ENCODE peak calls at places on chromosomes 11 and 22, in six cellular contexts. B is C1 segment of cervical spinal cord; Z is SK-N-MC; D is activated CD8-positive, alpha-beta memory T cell treated with anti-CD3 and anti-CD28 coated beads, Interleukin-2, amount 50 U/mL, for 4 hours; I is endothelial cell; Y is GM04504. Q is an unnamed sample.

GRCh38 chr11:15038963-15039362 is 34.4 kb upstream of the CALCB start:
- DNase-seq in B (no peak), Z (no peak), D (no peak), I (no peak), Y (peak; percentile 4), Q (peak; percentile 37)

GRCh38 chr22:27814993-27815392 is 13.4 kb upstream of the MN1 start:
- DNase-seq in B (no peak), Z (no peak), D (no peak), I (no peak), Y (no peak), Q (no peak)

GRCh38 chr11:127919206-127920000 is 668.0 kb downstream of the ETS1 start:
- DNase-seq in B (no peak), Z (no peak), D (no peak), I (no peak), Y (peak; percentile 75), Q (peak; percentile 95)

GRCh38 chr22:24077416-24077815 is 66.3 kb downstream of the CABIN1 start:
- DNase-seq in B (no peak), Z (no peak), D (no peak), I (no peak), Y (no peak), Q (no peak)

GRCh38 chr22:41564563-41564962 is 3.8 kb downstream of the CSDC2 start:
- DNase-seq in B (no peak), Z (no peak), D (no peak), I (no peak), Y (no peak), Q (peak; percentile 43)

GRCh38 chr22:39303892-39304671 is 15.3 kb downstream of the RPL3 start:
- DNase-seq in B (no peak), Z (no peak), D (no peak), I (no peak), Y (no peak), Q (no peak)

GRCh38 chr11:848988-849824 is 6.6 kb downstream of the TSPAN4 start:
- DNase-seq in B (no peak), Z (no peak), D (no peak), I (peak; percentile 54), Y (no peak), Q (no peak)

GRCh38 chr11:18775492-18776292 is 15.9 kb downstream of the PTPN5 start:
- DNase-seq in B (no peak), Z (no peak), D (peak; percentile 52), I (peak; percentile 86), Y (no peak), Q (no peak)

GRCh38 chr11:30546334-30546733 is 39.8 kb downstream of the MPPED2 start:
- DNase-seq in B (no peak), Z (no peak), D (no peak), I (no peak), Y (no peak), Q (no peak)

GRCh38 chr11:2801711-2802388 is 83.7 kb downstream of the CDKN1C start:
- DNase-seq in B (no peak), Z (no peak), D (peak; percentile 12), I (no peak), Y (no peak), Q (no peak)

GRCh38 chr11:10823152-10823579 is 14.4 kb upstream of the EIF4G2 start:
- DNase-seq in B (no peak), Z (no peak), D (no peak), I (no peak), Y (no peak), Q (no peak)

GRCh38 chr22:50684501-50684900 is 11.9 kb downstream of the SHANK3 start:
- DNase-seq in B (no peak), Z (no peak), D (peak; percentile 2), I (no peak), Y (no peak), Q (no peak)

GRCh38 chr11:85809881-85810280 is 1.1 kb downstream of the SYTL2 start:
- DNase-seq in B (no peak), Z (no peak), D (peak; percentile 42), I (peak; percentile 38), Y (no peak), Q (no peak)

GRCh38 chr11:3130269-3131071 is 34.6 kb downstream of the OSBPL5 start:
- DNase-seq in B (no peak), Z (no peak), D (peak; percentile 10), I (no peak), Y (no peak), Q (no peak)

GRCh38 chr11:64868904-64869570 is 9.4 kb downstream of the EHD1 start:
- DNase-seq in B (no peak), Z (no peak), D (no peak), I (no peak), Y (peak; percentile 68), Q (peak; percentile 96)

GRCh38 chr22:37018815-37019308 is 385 bp downstream of the TST start:
- DNase-seq in B (peak; percentile 24), Z (no peak), D (no peak), I (peak; percentile 41), Y (no peak), Q (peak; percentile 70)

GRCh38 chr22:31313366-31314147 is 21.3 kb upstream of the PIK3IP1 start:
- DNase-seq in B (peak; percentile 59), Z (no peak), D (peak; percentile 72), I (peak; percentile 72), Y (peak; percentile 40), Q (peak; percentile 67)

GRCh38 chr22:40487663-40488249 is 117.4 kb downstream of the SGSM3 start:
- DNase-seq in B (no peak), Z (no peak), D (no peak), I (no peak), Y (no peak), Q (peak; percentile 40)

GRCh38 chr11:73521621-73522020 is 76.3 kb downstream of the FAM168A start:
- DNase-seq in B (peak; percentile 24), Z (no peak), D (no peak), I (no peak), Y (peak; percentile 21), Q (peak; percentile 61)

GRCh38 chr11:116578971-116579687 is 193.7 kb downstream of the BUD13 start:
- DNase-seq in B (peak; percentile 58), Z (no peak), D (no peak), I (no peak), Y (no peak), Q (no peak)

GRCh38 chr11:20112291-20113146 is 47.8 kb downstream of the DBX1 start:
- DNase-seq in B (peak; percentile 86), Z (no peak), D (no peak), I (no peak), Y (peak; percentile 87), Q (peak; percentile 95)

GRCh38 chr11:34053161-34053686 is 1.7 kb downstream of the CAPRIN1 start:
- DNase-seq in B (no peak), Z (no peak), D (peak; percentile 79), I (peak; percentile 62), Y (peak; percentile 43), Q (peak; percentile 81)

GRCh38 chr22:45298934-45299505 is 10.7 kb upstream of the FAM118A start:
- DNase-seq in B (no peak), Z (no peak), D (no peak), I (no peak), Y (no peak), Q (no peak)

GRCh38 chr11:131217313-131218297 is 152.8 kb upstream of the NTM start:
- DNase-seq in B (no peak), Z (no peak), D (no peak), I (peak; percentile 26), Y (no peak), Q (no peak)

GRCh38 chr11:90243534-90243933 is 20.7 kb upstream of the CHORDC1 start:
- DNase-seq in B (no peak), Z (no peak), D (no peak), I (no peak), Y (no peak), Q (no peak)

GRCh38 chr11:33002143-33002542 is 13.5 kb upstream of the DEPDC7 start:
- DNase-seq in B (no peak), Z (no peak), D (no peak), I (no peak), Y (no peak), Q (no peak)

GRCh38 chr22:23781533-23781932 is 5.2 kb upstream of the SMARCB1 start:
- DNase-seq in B (peak; percentile 10), Z (no peak), D (no peak), I (no peak), Y (peak; percentile 74), Q (peak; percentile 59)

GRCh38 chr11:113835306-113835705 is 40.1 kb downstream of the USP28 start:
- DNase-seq in B (no peak), Z (no peak), D (no peak), I (no peak), Y (no peak), Q (no peak)

GRCh38 chr22:22154068-22154467 is 90.5 kb upstream of the VPREB1 start:
- DNase-seq in B (no peak), Z (no peak), D (no peak), I (no peak), Y (no peak), Q (no peak)

GRCh38 chr22:24289781-24290181 is 19.1 kb downstream of the SPECC1L start:
- DNase-seq in B (no peak), Z (no peak), D (no peak), I (no peak), Y (no peak), Q (peak; percentile 63)

GRCh38 chr11:1502971-1503707 is 16.6 kb upstream of the MOB2 start:
- DNase-seq in B (no peak), Z (no peak), D (no peak), I (no peak), Y (no peak), Q (no peak)

GRCh38 chr22:30340911-30341685 is 14.4 kb upstream of the TBC1D10A start:
- DNase-seq in B (peak; percentile 74), Z (no peak), D (no peak), I (no peak), Y (no peak), Q (no peak)

GRCh38 chr11:67302571-67303131 is 679 bp upstream of the SSH3 start:
- DNase-seq in B (no peak), Z (no peak), D (no peak), I (peak; percentile 38), Y (no peak), Q (no peak)

GRCh38 chr11:31995525-31996123 is 95.2 kb upstream of the RCN1 start:
- DNase-seq in B (no peak), Z (no peak), D (no peak), I (no peak), Y (no peak), Q (peak; percentile 41)

GRCh38 chr11:46711288-46711687 is 7.7 kb upstream of the F2 start:
- DNase-seq in B (no peak), Z (no peak), D (no peak), I (no peak), Y (no peak), Q (peak; percentile 38)

Q was measured in fibroblast of lung.